ENCODE peak calls at places on chromosome 3, in six cellular contexts. One of them, this sample, is unnamed.

GRCh38 chr3:107220538-107220937 is 156.7 kb upstream of the CCDC54 start:
- DNase-seq in heart right ventricle: no peak
- DNase-seq in transverse colon: no peak
- DNase-seq in aorta: no peak
- DNase-seq in tibial nerve: no peak
- DNase-seq in stomach: no peak
- DNase-seq in this sample: no peak

GRCh38 chr3:188264231-188265213 is 110.6 kb downstream of the LPP start:
- DNase-seq in aorta: no peak
- DNase-seq in heart right ventricle: peak; percentile 44
- DNase-seq in transverse colon: no peak
- DNase-seq in tibial nerve: peak; percentile 40
- DNase-seq in stomach: no peak
- DNase-seq in this sample: no peak

GRCh38 chr3:138260636-138261035 is 69.0 kb downstream of the NME9 start:
- DNase-seq in aorta: no peak
- DNase-seq in transverse colon: no peak
- DNase-seq in tibial nerve: no peak
- DNase-seq in heart right ventricle: no peak
- DNase-seq in stomach: no peak
- DNase-seq in this sample: no peak

GRCh38 chr3:72574144-72574543 is 274.1 kb downstream of the SHQ1 start:
- DNase-seq in tibial nerve: no peak
- DNase-seq in heart right ventricle: no peak
- DNase-seq in transverse colon: no peak
- DNase-seq in stomach: no peak
- DNase-seq in aorta: no peak
- DNase-seq in this sample: no peak

GRCh38 chr3:127608362-127608718 is 10.1 kb downstream of the MCM2 start:
- DNase-seq in heart right ventricle: peak; percentile 62
- DNase-seq in tibial nerve: no peak
- DNase-seq in aorta: peak; percentile 56
- DNase-seq in transverse colon: no peak
- DNase-seq in stomach: no peak
- DNase-seq in this sample: no peak

GRCh38 chr3:46849098-46849631 is 14.1 kb downstream of the MYL3 start:
- DNase-seq in transverse colon: no peak
- DNase-seq in heart right ventricle: no peak
- DNase-seq in aorta: no peak
- DNase-seq in tibial nerve: no peak
- DNase-seq in stomach: peak; percentile 11
- DNase-seq in this sample: no peak

GRCh38 chr3:138875754-138876664 is 41.3 kb upstream of the PIK3CB start:
- DNase-seq in transverse colon: no peak
- DNase-seq in stomach: no peak
- DNase-seq in tibial nerve: no peak
- DNase-seq in aorta: no peak
- DNase-seq in heart right ventricle: no peak
- DNase-seq in this sample: no peak

GRCh38 chr3:5267253-5267652 is 79.7 kb downstream of the EDEM1 start:
- DNase-seq in stomach: no peak
- DNase-seq in tibial nerve: no peak
- DNase-seq in transverse colon: no peak
- DNase-seq in aorta: no peak
- DNase-seq in heart right ventricle: no peak
- DNase-seq in this sample: no peak

GRCh38 chr3:120162400-120162799 is 68.2 kb upstream of the GSK3B start:
- DNase-seq in aorta: no peak
- DNase-seq in heart right ventricle: no peak
- DNase-seq in transverse colon: no peak
- DNase-seq in stomach: no peak
- DNase-seq in tibial nerve: no peak
- DNase-seq in this sample: no peak

GRCh38 chr3:186097317-186097662 is 11.6 kb downstream of the ETV5 start:
- DNase-seq in aorta: no peak
- DNase-seq in tibial nerve: no peak
- DNase-seq in stomach: no peak
- DNase-seq in transverse colon: no peak
- DNase-seq in heart right ventricle: no peak
- DNase-seq in this sample: no peak

GRCh38 chr3:100966049-100966471 is 27.2 kb downstream of the ABI3BP start:
- DNase-seq in stomach: no peak
- DNase-seq in transverse colon: no peak
- DNase-seq in aorta: no peak
- DNase-seq in tibial nerve: no peak
- DNase-seq in heart right ventricle: peak; percentile 15
- DNase-seq in this sample: no peak

GRCh38 chr3:117101697-117102096 is 392.1 kb downstream of the TUSC7 start:
- DNase-seq in transverse colon: no peak
- DNase-seq in stomach: no peak
- DNase-seq in tibial nerve: no peak
- DNase-seq in aorta: no peak
- DNase-seq in heart right ventricle: no peak
- DNase-seq in this sample: no peak

GRCh38 chr3:126539558-126540250 is 15.7 kb downstream of the CHST13 start:
- DNase-seq in transverse colon: peak; percentile 2
- DNase-seq in heart right ventricle: no peak
- DNase-seq in tibial nerve: no peak
- DNase-seq in aorta: peak; percentile 38
- DNase-seq in stomach: no peak
- DNase-seq in this sample: no peak

GRCh38 chr3:32399030-32399620 is 7.5 kb downstream of the CMTM7 start:
- DNase-seq in stomach: no peak
- DNase-seq in heart right ventricle: no peak
- DNase-seq in transverse colon: no peak
- DNase-seq in aorta: no peak
- DNase-seq in tibial nerve: no peak
- DNase-seq in this sample: peak; percentile 58

GRCh38 chr3:39718674-39719595 is 90.5 kb upstream of the MYRIP start:
- DNase-seq in transverse colon: no peak
- DNase-seq in heart right ventricle: no peak
- DNase-seq in aorta: no peak
- DNase-seq in stomach: no peak
- DNase-seq in tibial nerve: no peak
- DNase-seq in this sample: no peak

GRCh38 chr3:46087871-46088270 is 60.6 kb upstream of the XCR1 start:
- DNase-seq in stomach: no peak
- DNase-seq in transverse colon: no peak
- DNase-seq in aorta: no peak
- DNase-seq in tibial nerve: no peak
- DNase-seq in heart right ventricle: no peak
- DNase-seq in this sample: no peak

GRCh38 chr3:57784089-57784735 is 28.1 kb downstream of the SLMAP start:
- DNase-seq in transverse colon: no peak
- DNase-seq in heart right ventricle: no peak
- DNase-seq in aorta: no peak
- DNase-seq in tibial nerve: no peak
- DNase-seq in stomach: no peak
- DNase-seq in this sample: no peak

GRCh38 chr3:66211779-66212178 is 9.0 kb upstream of the SLC25A26 start:
- DNase-seq in stomach: no peak
- DNase-seq in transverse colon: no peak
- DNase-seq in aorta: no peak
- DNase-seq in tibial nerve: no peak
- DNase-seq in heart right ventricle: no peak
- DNase-seq in this sample: no peak

GRCh38 chr3:16767006-16767405 is 117.7 kb upstream of the PLCL2 start:
- DNase-seq in heart right ventricle: no peak
- DNase-seq in transverse colon: no peak
- DNase-seq in stomach: no peak
- DNase-seq in aorta: no peak
- DNase-seq in tibial nerve: no peak
- DNase-seq in this sample: no peak

GRCh38 chr3:109943181-109943580 is 605.8 kb upstream of the DPPA4 start:
- DNase-seq in stomach: no peak
- DNase-seq in heart right ventricle: no peak
- DNase-seq in aorta: no peak
- DNase-seq in tibial nerve: no peak
- DNase-seq in transverse colon: no peak
- DNase-seq in this sample: no peak

GRCh38 chr3:150828997-150829396 is 66.0 kb upstream of the SIAH2 start:
- DNase-seq in tibial nerve: no peak
- DNase-seq in transverse colon: no peak
- DNase-seq in aorta: no peak
- DNase-seq in heart right ventricle: no peak
- DNase-seq in stomach: no peak
- DNase-seq in this sample: no peak

GRCh38 chr3:80000022-80000421 is 232.2 kb upstream of the ROBO1 start:
- DNase-seq in stomach: no peak
- DNase-seq in aorta: no peak
- DNase-seq in transverse colon: no peak
- DNase-seq in heart right ventricle: no peak
- DNase-seq in tibial nerve: no peak
- DNase-seq in this sample: no peak

GRCh38 chr3:107272471-107272870 is 104.8 kb upstream of the CCDC54 start:
- DNase-seq in heart right ventricle: no peak
- DNase-seq in transverse colon: no peak
- DNase-seq in tibial nerve: no peak
- DNase-seq in stomach: no peak
- DNase-seq in aorta: no peak
- DNase-seq in this sample: no peak

GRCh38 chr3:129715854-129716253 is 109.4 kb upstream of the PLXND1 start:
- DNase-seq in tibial nerve: no peak
- DNase-seq in aorta: no peak
- DNase-seq in stomach: no peak
- DNase-seq in transverse colon: no peak
- DNase-seq in heart right ventricle: no peak
- DNase-seq in this sample: no peak

GRCh38 chr3:156151824-156152428 is 31.5 kb downstream of the KCNAB1 start:
- DNase-seq in heart right ventricle: peak; percentile 53
- DNase-seq in stomach: peak; percentile 74
- DNase-seq in aorta: peak; percentile 90
- DNase-seq in transverse colon: peak; percentile 73
- DNase-seq in tibial nerve: peak; percentile 35
- DNase-seq in this sample: peak; percentile 58

GRCh38 chr3:58835075-58835474 is 168.5 kb upstream of the FAM3D start:
- DNase-seq in heart right ventricle: no peak
- DNase-seq in stomach: no peak
- DNase-seq in tibial nerve: no peak
- DNase-seq in transverse colon: no peak
- DNase-seq in aorta: no peak
- DNase-seq in this sample: no peak

GRCh38 chr3:62833538-62833937 is 41.7 kb downstream of the CADPS start:
- DNase-seq in aorta: no peak
- DNase-seq in stomach: no peak
- DNase-seq in heart right ventricle: no peak
- DNase-seq in tibial nerve: no peak
- DNase-seq in transverse colon: no peak
- DNase-seq in this sample: no peak

GRCh38 chr3:129428020-129428381 is 435 bp downstream of the EFCAB12 start:
- DNase-seq in aorta: no peak
- DNase-seq in tibial nerve: no peak
- DNase-seq in heart right ventricle: no peak
- DNase-seq in stomach: no peak
- DNase-seq in transverse colon: no peak
- DNase-seq in this sample: no peak

GRCh38 chr3:39190281-39191025 is 1.9 kb downstream of the XIRP1 start:
- DNase-seq in heart right ventricle: peak; percentile 26
- DNase-seq in stomach: no peak
- DNase-seq in aorta: no peak
- DNase-seq in transverse colon: no peak
- DNase-seq in tibial nerve: no peak
- DNase-seq in this sample: no peak

DNA sequence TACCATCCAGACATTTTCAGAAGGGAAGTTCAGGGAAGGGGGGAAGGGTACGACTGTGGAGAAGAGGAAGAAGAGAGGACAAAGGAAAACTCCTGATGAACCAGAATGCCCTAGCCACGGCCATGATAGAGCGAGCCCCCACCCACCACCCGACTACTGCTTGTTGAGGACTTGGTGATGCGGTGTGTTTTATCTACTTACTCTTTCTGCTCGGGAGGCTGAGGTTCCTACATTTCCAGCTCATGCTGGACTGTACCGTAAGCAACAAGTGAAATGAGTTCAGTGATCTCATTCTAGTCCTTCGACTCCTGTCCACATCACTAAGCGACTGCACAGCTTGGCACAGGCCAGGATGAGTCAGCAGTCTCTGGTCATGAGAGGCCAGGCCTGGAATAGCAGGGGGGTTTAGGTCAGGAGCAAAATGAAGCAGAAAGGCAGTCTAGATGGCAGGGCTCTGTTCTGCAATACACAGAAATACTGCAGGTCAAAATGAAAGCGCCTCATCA is 330.9 kb downstream of the TIGIT start:
- DNase-seq in transverse colon: peak; percentile 74
- DNase-seq in tibial nerve: peak; percentile 89
- DNase-seq in heart right ventricle: peak; percentile 94
- DNase-seq in stomach: peak; percentile 65
- DNase-seq in aorta: peak; percentile 98
- DNase-seq in this sample: peak; percentile 58
- H3K4me1 ChIP-seq in transverse colon: peaks cover 4% of the 10 kb centered on the region
- H3K4me1 ChIP-seq in tibial nerve: peaks cover 23% of the 10 kb centered on the region
- H3K4me1 ChIP-seq in heart right ventricle: peaks cover 87% of the 10 kb centered on the region
- H3K4me1 ChIP-seq in stomach: peaks cover 60% of the 10 kb centered on the region
- H3K4me1 ChIP-seq in aorta: peaks cover 8% of the 10 kb centered on the region
- H3K4me1 ChIP-seq in this sample: no peaks in the 10 kb centered on the region

GRCh38 chr3:29333520-29333919 is 52.6 kb downstream of the RBMS3 start:
- DNase-seq in stomach: no peak
- DNase-seq in transverse colon: no peak
- DNase-seq in aorta: no peak
- DNase-seq in heart right ventricle: no peak
- DNase-seq in tibial nerve: no peak
- DNase-seq in this sample: no peak
- H3K4me1 ChIP-seq in stomach: peaks cover 36% of the 10 kb centered on the region
- H3K4me1 ChIP-seq in transverse colon: no peaks in the 10 kb centered on the region
- H3K4me1 ChIP-seq in aorta: peaks cover 10% of the 10 kb centered on the region
- H3K4me1 ChIP-seq in heart right ventricle: peaks cover 94% of the 10 kb centered on the region
- H3K4me1 ChIP-seq in tibial nerve: peaks cover 9% of the 10 kb centered on the region
- H3K4me1 ChIP-seq in this sample: no peaks in the 10 kb centered on the region

GRCh38 chr3:71245971-71246860 is 337.3 kb downstream of the FOXP1 start:
- DNase-seq in transverse colon: no peak
- DNase-seq in stomach: no peak
- DNase-seq in aorta: no peak
- DNase-seq in tibial nerve: no peak
- DNase-seq in heart right ventricle: no peak
- DNase-seq in this sample: no peak
- H3K4me1 ChIP-seq in transverse colon: no peaks in the 10 kb centered on the region
- H3K4me1 ChIP-seq in stomach: peaks cover 64% of the 10 kb centered on the region
- H3K4me1 ChIP-seq in aorta: no peaks in the 10 kb centered on the region
- H3K4me1 ChIP-seq in tibial nerve: no peaks in the 10 kb centered on the region
- H3K4me1 ChIP-seq in heart right ventricle: peaks cover 81% of the 10 kb centered on the region
- H3K4me1 ChIP-seq in this sample: no peaks in the 10 kb centered on the region

GRCh38 chr3:194148383-194148782 is 12.4 kb downstream of the HES1 start:
- DNase-seq in aorta: no peak
- DNase-seq in transverse colon: no peak
- DNase-seq in heart right ventricle: no peak
- DNase-seq in tibial nerve: peak; percentile 23
- DNase-seq in stomach: peak; percentile 49
- DNase-seq in this sample: no peak

GRCh38 chr3:194147679-194148078 is 11.7 kb downstream of the HES1 start:
- DNase-seq in heart right ventricle: no peak
- DNase-seq in transverse colon: no peak
- DNase-seq in aorta: no peak
- DNase-seq in tibial nerve: no peak
- DNase-seq in stomach: no peak
- DNase-seq in this sample: no peak

GRCh38 chr3:194142156-194142910 is 6.4 kb downstream of the HES1 start:
- DNase-seq in stomach: no peak
- DNase-seq in heart right ventricle: peak; percentile 52
- DNase-seq in tibial nerve: peak; percentile 26
- DNase-seq in aorta: no peak
- DNase-seq in transverse colon: no peak
- DNase-seq in this sample: peak; percentile 57

GRCh38 chr3:194141415-194142155 is 5.6 kb downstream of the HES1 start:
- DNase-seq in stomach: peak; percentile 95
- DNase-seq in transverse colon: peak; percentile 91
- DNase-seq in tibial nerve: peak; percentile 73
- DNase-seq in aorta: peak; percentile 96
- DNase-seq in heart right ventricle: peak; percentile 93
- DNase-seq in this sample: peak; percentile 91

GRCh38 chr3:194145702-194146101 is 9.8 kb downstream of the HES1 start:
- DNase-seq in tibial nerve: no peak
- DNase-seq in heart right ventricle: no peak
- DNase-seq in aorta: no peak
- DNase-seq in stomach: no peak
- DNase-seq in transverse colon: no peak
- DNase-seq in this sample: no peak
- H3K4me1 ChIP-seq in tibial nerve: peaks cover 12% of the 10 kb centered on the region
- H3K4me1 ChIP-seq in heart right ventricle: peaks cover 19% of the 10 kb centered on the region
- H3K4me1 ChIP-seq in aorta: no peaks in the 10 kb centered on the region
- H3K4me1 ChIP-seq in stomach: peaks cover 42% of the 10 kb centered on the region
- H3K4me1 ChIP-seq in transverse colon: peaks cover 17% of the 10 kb centered on the region
- H3K4me1 ChIP-seq in this sample: peaks cover 3% of the 10 kb centered on the region

This sample was measured in colonic mucosa.